ENCODE peak calls at places on chromosomes 3 and 15, in four cellular contexts. C, S, Y and Z are unnamed samples.
A peak's percentile ranks its signal among the peaks of the same experiment; 100 is the strongest.

GRCh38 chr3:123733341-123733740 is 148.5 kb upstream of the HACD2 start:
- DNase-seq in C (no peak), S (no peak), Y (no peak), Z (no peak)

GRCh38 chr3:117600666-117601065 is 891.1 kb downstream of the TUSC7 start:
- DNase-seq in C (peak; percentile 55), S (no peak), Y (no peak), Z (no peak)

GRCh38 chr15:74825895-74826294 is 532 bp upstream of the CPLX3 start:
- DNase-seq in C (no peak), S (no peak), Y (no peak), Z (no peak)

GRCh38 chr3:33128706-33129105 is 14.9 kb downstream of the CRTAP start:
- DNase-seq in C (no peak), S (no peak), Y (no peak), Z (no peak)

GRCh38 chr3:129756871-129757270 is 136.6 kb downstream of the TMCC1 start:
- DNase-seq in C (peak; percentile 52), S (no peak), Y (peak; percentile 43), Z (peak; percentile 69)

GRCh38 chr3:46695962-46696922 is 2.8 kb upstream of the ALS2CL start:
- DNase-seq in C (no peak), S (no peak), Y (no peak), Z (no peak)

GRCh38 chr15:83207622-83208356 is at the start of gene HDGFL3:
- DNase-seq in C (peak; percentile 29), S (peak; percentile 81), Y (peak; percentile 59), Z (peak; percentile 74)

GRCh38 chr3:74643636-74644035 is 29.2 kb upstream of the CNTN3 start:
- DNase-seq in C (no peak), S (peak; percentile 69), Y (peak; percentile 4), Z (peak; percentile 9)

GRCh38 chr15:43150171-43150929 is 17.0 kb downstream of the TMEM62 start:
- DNase-seq in C (peak; percentile 98), S (no peak), Y (peak; percentile 78), Z (peak; percentile 72)

GRCh38 chr3:48507256-48508061 is 3.5 kb upstream of the SHISA5 start:
- DNase-seq in C (peak; percentile 75), S (no peak), Y (peak; percentile 72), Z (peak; percentile 67)

GRCh38 chr3:165195226-165195625 is 958 bp downstream of the SLITRK3 start:
- DNase-seq in C (no peak), S (no peak), Y (no peak), Z (no peak)

GRCh38 chr3:165193392-165194268 is 2.6 kb downstream of the SLITRK3 start:
- DNase-seq in C (no peak), S (no peak), Y (no peak), Z (no peak)

GRCh38 chr3:165195628-165196576 is at the start of gene SLITRK3:
- DNase-seq in C (no peak), S (no peak), Y (no peak), Z (no peak)

GRCh38 chr3:165194477-165195135 is 1.6 kb downstream of the SLITRK3 start:
- DNase-seq in C (no peak), S (no peak), Y (no peak), Z (no peak)

GRCh38 chr3:165196577-165197561 is 685 bp upstream of the SLITRK3 start:
- DNase-seq in C (no peak), S (peak; percentile 64), Y (no peak), Z (peak; percentile 25)
- H3K27me3 ChIP-seq in C (peaks cover 53% of the 10 kb centered on the region), S (peaks cover 10% of the 10 kb centered on the region), Y (peaks cover 43% of the 10 kb centered on the region), Z (peaks cover 58% of the 10 kb centered on the region)

GRCh38 chr3:177137774-177138705 is 59.2 kb downstream of the TBL1XR1 start:
- DNase-seq in C (no peak), S (no peak), Y (no peak), Z (no peak)

GRCh38 chr3:177134811-177135210 is 62.5 kb downstream of the TBL1XR1 start:
- DNase-seq in C (no peak), S (no peak), Y (no peak), Z (no peak)

GRCh38 chr3:177134166-177134565 is 63.1 kb downstream of the TBL1XR1 start:
- DNase-seq in C (peak; percentile 27), S (no peak), Y (peak; percentile 86), Z (no peak)

GRCh38 chr3:177135841-177136492 is 61.3 kb downstream of the TBL1XR1 start:
- DNase-seq in C (no peak), S (no peak), Y (no peak), Z (no peak)

GRCh38 chr3:177136715-177137114 is 60.6 kb downstream of the TBL1XR1 start:
- DNase-seq in C (no peak), S (no peak), Y (no peak), Z (no peak)
- H3K4me3 ChIP-seq in C (no peak overlapping the region), S (no peak overlapping the region), Y (no peak overlapping the region), Z (no peak overlapping the region)

GRCh38 chr3:149657796-149658443 is at the start of gene WWTR1:
- DNase-seq in C (peak; percentile 93), S (peak; percentile 99), Y (peak; percentile 97), Z (peak; percentile 100)

GRCh38 chr3:149654188-149654601 is 3.6 kb downstream of the WWTR1 start:
- DNase-seq in C (peak; percentile 87), S (no peak), Y (peak; percentile 63), Z (peak; percentile 33)

GRCh38 chr3:149653564-149653963 is 4.3 kb downstream of the WWTR1 start:
- DNase-seq in C (no peak), S (no peak), Y (peak; percentile 45), Z (no peak)

GRCh38 chr3:149657458-149657795 is 398 bp downstream of the WWTR1 start:
- DNase-seq in C (peak; percentile 42), S (no peak), Y (no peak), Z (no peak)

GRCh38 chr3:149655826-149656599 is 1.8 kb downstream of the WWTR1 start:
- DNase-seq in C (peak; percentile 44), S (no peak), Y (peak; percentile 50), Z (no peak)
- H3K27me3 ChIP-seq in C (no peaks in the 10 kb centered on the region), S (no peaks in the 10 kb centered on the region), Y (no peaks in the 10 kb centered on the region), Z (no peaks in the 10 kb centered on the region)

GRCh38 chr15:101006931-101007687 is 88.0 kb downstream of the LRRK1 start:
- DNase-seq in C (peak; percentile 56), S (peak; percentile 91), Y (peak; percentile 75), Z (peak; percentile 81)

GRCh38 chr15:101010781-101011180 is 91.6 kb downstream of the LRRK1 start:
- DNase-seq in C (no peak), S (peak; percentile 34), Y (no peak), Z (no peak)

GRCh38 chr15:101011582-101011981 is 92.4 kb downstream of the LRRK1 start:
- DNase-seq in C (peak; percentile 8), S (no peak), Y (peak; percentile 31), Z (no peak)

GRCh38 chr15:101009176-101009575 is 90.0 kb downstream of the LRRK1 start:
- DNase-seq in C (no peak), S (peak; percentile 29), Y (no peak), Z (no peak)

GRCh38 chr15:101008158-101009139 is 89.3 kb downstream of the LRRK1 start:
- DNase-seq in C (peak; percentile 66), S (peak; percentile 88), Y (peak; percentile 89), Z (no peak)
- H3K4me3 ChIP-seq in C (peak overlapping the region; percentile 57), S (peak overlapping the region; percentile 25), Y (peak overlapping the region; percentile 26), Z (no peak overlapping the region)

GRCh38 chr15:68441045-68441743 is 9.2 kb upstream of the ITGA11 start:
- DNase-seq in C (peak; percentile 47), S (no peak), Y (no peak), Z (no peak)
- H3K27me3 ChIP-seq in C (peaks cover 18% of the 10 kb centered on the region), S (no peaks in the 10 kb centered on the region), Y (peaks cover 71% of the 10 kb centered on the region), Z (no peaks in the 10 kb centered on the region)

DNA sequence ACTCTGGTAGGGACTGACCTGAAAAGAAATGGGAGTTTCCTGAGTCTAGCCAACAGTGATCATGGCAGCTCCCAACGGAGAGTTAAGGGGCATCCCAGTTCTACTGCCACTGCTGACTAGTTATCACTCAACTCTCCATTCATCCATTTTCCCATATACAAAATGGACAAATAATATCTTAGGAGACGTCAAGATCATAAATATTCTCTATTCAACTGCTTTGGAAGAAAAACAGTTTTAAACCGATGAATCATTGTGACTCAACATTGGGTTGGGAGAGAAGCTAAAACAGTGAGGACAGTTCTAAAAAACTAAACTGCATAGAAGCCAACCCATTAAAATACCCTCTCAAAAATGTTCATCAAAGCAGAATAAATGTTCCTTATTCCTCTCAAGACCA is 57.6 kb upstream of the CHRM5 start:
- DNase-seq in C (peak; percentile 64), S (no peak), Y (peak; percentile 24), Z (no peak)
- H3K4me3 ChIP-seq in C (no peak overlapping the region), S (no peak overlapping the region), Y (no peak overlapping the region), Z (no peak overlapping the region)